ENCODE peak calls at places on chromosomes 3 and 15, in nine cellular contexts. B, C, D, U, V, K, S, I and G are unnamed samples. For H3K4me1, the result is how much of the 10 kb centered on the place peaks cover.

GRCh38 chr15:99619712-99620111 is 53.9 kb downstream of the MEF2A start:
- DNase-seq in S (no peak), K (no peak), I (no peak), D (no peak), V (no peak), U (no peak), B (peak), C (no peak), G (no peak)

GRCh38 chr3:111215481-111215880 is 143.9 kb downstream of the NECTIN3 start:
- DNase-seq in C (no peak), D (no peak), B (no peak), V (no peak), S (no peak), U (no peak), I (no peak), K (no peak), G (no peak)

GRCh38 chr3:190320594-190321362 is 1.5 kb downstream of the CLDN1 start:
- DNase-seq in B (no peak), C (no peak), U (no peak), K (no peak), I (no peak), V (no peak), S (no peak), D (no peak), G (no peak)

GRCh38 chr15:62603757-62604156 is 438.7 kb upstream of the C2CD4B start:
- DNase-seq in B (peak), C (no peak), I (no peak), U (no peak), K (no peak), S (no peak), D (no peak), V (no peak), G (no peak)

GRCh38 chr3:183587337-183587736 is 31.8 kb upstream of the KLHL6 start:
- DNase-seq in S (peak), B (no peak), C (no peak), I (no peak), K (no peak), D (no peak), V (no peak), U (no peak), G (no peak)

GRCh38 chr3:42071720-42072582 is 19.2 kb upstream of the TRAK1 start:
- DNase-seq in V (peak), C (peak), U (peak), I (no peak), B (peak), K (no peak), S (peak), D (peak), G (peak)

GRCh38 chr3:81735334-81735733 is 26.1 kb downstream of the GBE1 start:
- DNase-seq in I (no peak), U (no peak), D (no peak), S (no peak), C (no peak), K (no peak), V (no peak), B (no peak), G (no peak)

GRCh38 chr3:127135241-127136023 is 57.5 kb upstream of the PRR23E start:
- DNase-seq in D (peak), C (no peak), U (peak), I (no peak), B (peak), S (no peak), K (no peak), V (no peak), G (peak)

GRCh38 chr15:49428392-49429095 is 5.5 kb downstream of the FGF7 start:
- DNase-seq in K (no peak), I (no peak), D (no peak), S (no peak), C (no peak), U (peak), B (no peak), V (no peak), G (no peak)

GRCh38 chr15:93027413-93027812 is 61.6 kb downstream of the RGMA start:
- DNase-seq in D (peak), U (no peak), C (no peak), I (no peak), K (no peak), B (no peak), S (no peak), V (peak), G (no peak)

GRCh38 chr3:62246094-62246493 is 127.3 kb downstream of the FEZF2 start:
- DNase-seq in B (no peak), D (no peak), C (no peak), S (no peak), K (no peak), I (no peak), U (no peak), V (no peak), G (no peak)

GRCh38 chr3:38649500-38650247 is at the start of gene SCN5A:
- DNase-seq in D (peak), U (peak), C (peak), B (peak), I (no peak), K (no peak), S (no peak), V (no peak), G (peak)

GRCh38 chr3:15458212-15458780 is 30.9 kb downstream of the EAF1 start:
- DNase-seq in K (no peak), D (peak), V (no peak), I (no peak), B (no peak), S (no peak), U (no peak), C (no peak), G (no peak)

GRCh38 chr3:87088984-87089841 is 98.3 kb upstream of the VGLL3 start:
- DNase-seq in I (no peak), V (peak), D (peak), B (no peak), U (peak), S (no peak), C (peak), K (no peak), G (peak)

GRCh38 chr3:50298836-50299637 is at the start of the genes HYAL3 and NAA80:
- DNase-seq in B (peak), D (peak), U (peak), K (peak), C (peak), V (peak), I (peak), S (peak), G (peak)

GRCh38 chr3:106640353-106640752 is 736.9 kb upstream of the CCDC54 start:
- DNase-seq in B (no peak), C (no peak), V (no peak), D (no peak), I (no peak), K (no peak), U (no peak), S (no peak), G (no peak)

GRCh38 chr3:36631549-36631948 is 132.8 kb downstream of the DCLK3 start:
- DNase-seq in B (no peak), C (no peak), U (no peak), D (no peak), V (no peak), S (no peak), K (no peak), I (no peak), G (no peak)

GRCh38 chr3:125042725-125043406 is 12.9 kb downstream of the HEG1 start:
- DNase-seq in I (no peak), S (no peak), V (peak), C (no peak), B (peak), K (no peak), D (peak), U (peak), G (peak)

GRCh38 chr3:28215407-28215806 is 26.0 kb upstream of the CMC1 start:
- DNase-seq in U (no peak), D (no peak), B (no peak), V (no peak), K (no peak), I (no peak), C (no peak), S (no peak), G (no peak)

GRCh38 chr15:98838387-98839259 is 169.0 kb downstream of the PGPEP1L start:
- DNase-seq in C (no peak), B (no peak), D (no peak), V (no peak), I (no peak), U (no peak), S (no peak), K (no peak), G (no peak)

GRCh38 chr3:118055381-118055780 is 979.3 kb downstream of the IGSF11 start:
- DNase-seq in B (no peak), S (no peak), D (no peak), C (no peak), U (no peak), K (no peak), V (no peak), I (no peak), G (no peak)

GRCh38 chr3:185582871-185583270 is 3.2 kb upstream of the SENP2 start:
- DNase-seq in S (no peak), I (no peak), U (no peak), V (no peak), K (no peak), D (no peak), C (no peak), B (no peak), G (no peak)

GRCh38 chr3:64836097-64836496 is 148.3 kb upstream of the ADAMTS9 start:
- DNase-seq in B (no peak), V (no peak), K (no peak), U (no peak), S (no peak), I (no peak), D (no peak), C (no peak), G (no peak)

GRCh38 chr15:80526556-80527340 is 122.6 kb downstream of the ARNT2 start:
- DNase-seq in I (no peak), S (no peak), U (peak), B (peak), D (no peak), C (no peak), K (no peak), V (no peak), G (no peak)

GRCh38 chr15:42590619-42591237 is 15.3 kb downstream of the STARD9 start:
- DNase-seq in C (no peak), V (no peak), S (no peak), I (no peak), D (no peak), B (no peak), U (no peak), K (no peak), G (no peak)
- H3K4me1 ChIP-seq in C (under half), V (under half), S (under half), I (under half), D (under half), B (under half), U (half or more), K (under half), G (under half)

GRCh38 chr3:149471991-149472390 is 2.5 kb upstream of the TM4SF4 start:
- DNase-seq in D (no peak), C (no peak), K (no peak), S (no peak), U (no peak), B (peak), V (no peak), I (no peak), G (no peak)
- H3K27ac ChIP-seq in D (peak), C (peak), K (peak), S (no peak), U (no peak), B (peak), V (no peak), I (no peak), G (peak)

GRCh38 chr3:71066356-71066755 is 517.2 kb downstream of the FOXP1 start:
- DNase-seq in I (no peak), C (peak), S (peak), U (no peak), D (no peak), K (no peak), V (no peak), B (no peak), G (no peak)
- H3K4me1 ChIP-seq in I (under half), C (under half), S (half or more), U (half or more), D (under half), K (half or more), V (under half), B (under half), G (under half)

DNA sequence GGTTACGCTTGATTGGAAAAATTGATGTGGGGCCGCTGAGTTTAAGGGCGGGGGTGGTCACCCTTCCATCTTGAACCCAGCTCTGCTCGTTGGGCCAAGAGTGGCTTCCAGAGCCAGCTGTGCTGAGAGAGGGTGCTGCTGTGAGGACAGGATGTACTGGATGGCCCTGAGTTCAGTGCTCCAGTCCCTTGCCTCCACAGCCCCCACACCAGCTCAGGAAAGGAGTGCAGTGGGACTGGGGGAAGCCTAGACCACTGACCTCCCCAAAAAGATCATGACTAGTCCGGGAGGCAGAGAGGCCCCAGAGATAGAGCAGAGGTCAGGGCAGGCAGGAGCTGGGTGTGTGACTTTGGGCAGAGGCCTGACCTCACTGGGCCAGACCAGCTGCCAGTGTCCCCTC is 4.0 kb upstream of the PTH1R start:
- DNase-seq in S (no peak), V (no peak), C (no peak), I (no peak), D (no peak), B (no peak), U (no peak), K (no peak), G (no peak)
- H3K27ac ChIP-seq in S (no peak), V (no peak), C (no peak), I (no peak), D (peak), B (no peak), U (peak), K (no peak), G (no peak)

DNA sequence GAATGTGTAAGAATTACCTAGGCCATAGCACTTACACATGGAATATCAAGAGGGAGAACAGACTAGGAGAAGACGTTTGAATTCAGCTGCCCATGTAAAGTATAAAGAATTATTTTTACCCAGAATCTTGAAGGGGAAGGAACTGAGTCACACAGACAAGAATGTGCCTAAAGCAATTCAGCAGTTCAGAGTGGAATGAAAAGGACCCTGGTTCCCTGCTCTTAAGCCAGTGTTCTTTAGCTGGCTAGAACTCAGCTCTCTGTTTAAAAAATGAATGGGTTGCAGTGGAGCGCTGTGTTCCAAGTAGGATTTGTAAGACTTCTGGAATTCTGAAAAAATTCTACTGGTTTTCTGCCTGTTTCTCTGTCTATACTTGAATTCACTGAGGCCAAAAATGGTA is 440.2 kb downstream of the LPP start:
- DNase-seq in C (no peak), V (no peak), I (no peak), S (no peak), K (no peak), D (no peak), B (peak), U (no peak), G (no peak)
- H3K4me1 ChIP-seq in C (under half), V (under half), I (under half), S (under half), K (under half), D (under half), B (under half), U (under half), G (half or more)

GRCh38 chr3:152445227-152445626 is 176.5 kb downstream of the MBNL1 start:
- DNase-seq in I (no peak), S (no peak), D (no peak), V (no peak), U (no peak), K (no peak), C (no peak), B (no peak), G (no peak)
- H3K27ac ChIP-seq in I (no peak), S (no peak), D (peak), V (no peak), U (no peak), K (no peak), C (no peak), B (no peak), G (peak)

DNA sequence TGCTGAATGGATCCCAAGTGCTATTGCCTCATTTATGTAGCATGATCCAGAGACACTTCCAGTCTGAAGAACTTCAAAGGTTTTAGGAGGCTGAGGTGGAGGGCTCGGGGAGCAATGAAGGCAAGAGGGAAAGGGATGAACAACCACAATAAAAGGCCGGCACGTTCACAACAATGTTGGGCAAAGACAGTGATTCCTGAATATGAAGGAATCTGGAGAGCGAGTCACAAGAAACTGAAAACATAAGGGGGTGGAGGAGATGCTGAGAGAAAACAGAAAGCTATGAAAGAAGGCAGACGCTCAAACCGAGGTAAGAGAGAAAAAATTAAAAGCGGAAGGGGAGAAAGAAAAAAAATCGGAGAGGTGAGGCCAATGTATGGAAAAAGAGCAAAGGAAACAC is 120.1 kb downstream of the GREM1 start:
- DNase-seq in C (no peak), S (no peak), K (no peak), D (no peak), V (no peak), U (no peak), I (no peak), B (no peak), G (no peak)
- H3K4me1 ChIP-seq in C (under half), S (under half), K (under half), D (under half), V (under half), U (under half), I (under half), B (under half), G (under half)